ENCODE peak calls at places on chromosome 13, in four cellular contexts. K is K562, I is GM12878, N is HepG2. G is an unnamed sample.

GRCh38 chr13:61466280-61466679 is 50.6 kb upstream of the PCDH20 start:
- DNase-seq in K (no peak), I (no peak), N (peak), G (no peak)

GRCh38 chr13:40777166-40777956 is 6.4 kb upstream of the MRPS31 start:
- DNase-seq in K (peak), I (no peak), N (peak), G (peak)

GRCh38 chr13:114035583-114036501 is 62.0 kb upstream of the C13orf46 start:
- DNase-seq in K (no peak), I (no peak), N (no peak), G (no peak)

GRCh38 chr13:43830481-43830873 is 43.7 kb upstream of the ENOX1 start:
- DNase-seq in K (no peak), I (no peak), N (no peak), G (no peak)

GRCh38 chr13:36430247-36431203 is 1.8 kb upstream of the CCNA1 start:
- DNase-seq in K (no peak), I (no peak), N (no peak), G (no peak)

GRCh38 chr13:45178349-45179142 is 22.3 kb downstream of the KCTD4 start:
- DNase-seq in K (no peak), I (no peak), N (peak), G (peak)

GRCh38 chr13:31476266-31476665 is 263.1 kb upstream of the RXFP2 start:
- DNase-seq in K (no peak), I (no peak), N (no peak), G (no peak)

GRCh38 chr13:110010433-110011135 is 224.2 kb upstream of the IRS2 start:
- DNase-seq in K (no peak), I (no peak), N (no peak), G (no peak)

GRCh38 chr13:45681101-45681500 is 21.0 kb upstream of the CBY2 start:
- DNase-seq in K (no peak), I (no peak), N (no peak), G (no peak)

GRCh38 chr13:52195052-52195837 is 35.8 kb upstream of the NEK3 start:
- DNase-seq in K (no peak), I (no peak), N (no peak), G (no peak)

GRCh38 chr13:44058586-44059238 is 179.0 kb downstream of the LACC1 start:
- DNase-seq in K (no peak), I (no peak), N (no peak), G (no peak)

GRCh38 chr13:113506871-113507388 is 16.4 kb upstream of the DCUN1D2 start:
- DNase-seq in K (no peak), I (no peak), N (no peak), G (no peak)

GRCh38 chr13:35804901-35805300 is 326.3 kb downstream of the DCLK1 start:
- DNase-seq in K (no peak), I (no peak), N (no peak), G (no peak)

GRCh38 chr13:79541426-79542049 is 60.6 kb downstream of the NDFIP2 start:
- DNase-seq in K (peak), I (peak), N (peak), G (peak)

GRCh38 chr13:72229067-72229466 is 362.1 kb upstream of the DACH1 start:
- DNase-seq in K (no peak), I (no peak), N (no peak), G (no peak)

DNA sequence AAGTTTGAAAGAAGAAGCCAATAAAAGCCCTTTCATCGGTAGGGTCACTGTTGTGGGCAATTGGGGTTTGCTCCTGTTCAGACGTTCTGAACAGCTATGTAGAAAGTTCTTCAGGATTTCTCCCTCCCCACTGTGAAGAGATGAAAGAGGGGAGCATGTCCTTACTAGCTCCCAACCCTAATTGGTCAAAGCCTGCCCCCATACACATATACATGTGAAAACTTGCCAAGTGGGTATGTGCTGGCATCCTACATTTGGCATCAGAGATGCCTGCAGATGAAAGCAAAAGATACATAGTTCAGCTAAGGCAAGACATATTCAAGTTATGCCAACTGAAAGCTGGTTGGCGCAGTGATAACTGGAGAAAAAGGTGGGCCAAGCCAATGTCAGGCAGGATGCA is 363.1 kb upstream of the DACH1 start:
- DNase-seq in K (no peak), I (no peak), N (no peak), G (no peak)
- TF ChIP-seq TARDBP in K (no peak), I (no peak), N (no peak), G (no peak)

DNA sequence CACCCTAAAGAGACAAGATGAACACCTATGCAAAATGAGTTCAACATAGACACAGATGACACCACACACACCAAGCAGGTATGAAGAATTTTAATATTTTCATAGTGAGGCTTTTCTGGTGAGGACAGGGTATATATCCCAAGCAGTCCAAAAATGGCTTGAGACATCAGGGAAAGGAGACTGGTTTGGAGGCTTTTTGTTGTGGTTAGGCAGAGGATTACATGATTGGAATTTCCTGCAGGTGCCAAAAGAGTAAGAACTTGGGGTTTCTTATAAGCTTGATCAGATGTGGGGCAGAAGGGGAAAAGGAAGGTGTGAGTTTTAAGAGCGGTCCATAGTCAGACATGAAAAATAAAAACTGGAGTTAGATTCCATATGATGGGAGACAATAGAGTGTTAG is 420.8 kb upstream of the SLITRK1 start:
- DNase-seq in K (no peak), I (no peak), N (no peak), G (no peak)
- TF ChIP-seq BHLHE40 in K (no peak), I (no peak), N (no peak), G (no peak)

DNA sequence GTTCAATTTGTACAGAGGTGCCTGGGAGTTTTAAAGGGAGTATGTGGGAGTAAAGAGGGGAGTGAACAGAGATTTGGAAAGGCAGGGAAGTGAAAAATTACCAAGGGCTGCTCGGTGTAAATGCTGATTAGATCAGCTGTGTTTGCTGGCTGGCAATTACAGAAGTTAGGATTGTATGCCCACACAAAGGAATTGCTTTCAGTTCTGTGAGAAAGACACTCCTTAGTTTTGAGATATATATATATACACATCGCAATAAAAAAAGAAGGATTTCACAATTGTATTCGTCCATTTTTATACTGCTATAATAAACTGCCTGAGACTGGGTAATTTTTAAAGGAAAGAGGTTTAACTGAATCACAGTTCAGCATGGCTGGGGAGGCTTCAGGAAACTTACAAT is 196.3 kb downstream of the SLITRK5 start:
- DNase-seq in K (no peak), I (no peak), N (no peak), G (no peak)
- TF ChIP-seq TARDBP in K (no peak), I (no peak), N (no peak), G (no peak)

GRCh38 chr13:99805361-99805760 is 166.2 kb downstream of the ZIC5 start:
- DNase-seq in K (no peak), I (no peak), N (no peak), G (peak)
- TF ChIP-seq BHLHE40 in K (no peak), I (no peak), N (no peak), G (no peak)

GRCh38 chr13:66347718-66348117 is 882.4 kb downstream of the PCDH9 start:
- DNase-seq in K (no peak), I (no peak), N (no peak), G (no peak)
- TF ChIP-seq TARDBP in K (no peak), I (no peak), N (no peak), G (no peak)

DNA sequence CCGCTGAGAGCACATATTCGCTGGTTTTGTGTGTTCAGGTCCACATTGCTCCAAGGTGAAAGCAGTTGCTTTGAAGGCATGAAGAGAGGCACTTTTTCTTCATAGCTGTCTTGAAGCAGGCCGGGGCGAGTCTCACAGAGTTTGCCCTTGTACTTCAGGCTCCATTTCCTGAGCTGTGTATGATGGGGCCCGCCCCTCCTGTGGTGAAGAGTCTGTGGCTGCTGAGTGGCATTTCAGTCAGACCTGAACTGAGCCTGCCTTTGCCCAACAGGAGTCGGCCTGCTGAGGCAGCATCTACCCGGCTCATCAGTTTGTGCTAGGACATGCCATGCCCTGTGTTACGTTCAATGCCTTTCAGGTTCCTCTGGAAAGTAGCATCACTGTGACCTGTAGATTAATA is 44.4 kb upstream of the C1QTNF9 start:
- DNase-seq in K (no peak), I (no peak), N (no peak), G (no peak)
- TF ChIP-seq BHLHE40 in K (no peak), I (no peak), N (no peak), G (no peak)

GRCh38 chr13:85492283-85492682 is 306.9 kb downstream of the SLITRK6 start:
- DNase-seq in K (no peak), I (no peak), N (no peak), G (no peak)

GRCh38 chr13:85500716-85501256 is 298.4 kb downstream of the SLITRK6 start:
- DNase-seq in K (no peak), I (no peak), N (no peak), G (no peak)

GRCh38 chr13:85501616-85502015 is 297.6 kb downstream of the SLITRK6 start:
- DNase-seq in K (no peak), I (no peak), N (no peak), G (no peak)

GRCh38 chr13:85498774-85499173 is 300.4 kb downstream of the SLITRK6 start:
- DNase-seq in K (no peak), I (no peak), N (no peak), G (no peak)

GRCh38 chr13:85497652-85498051 is 301.6 kb downstream of the SLITRK6 start:
- DNase-seq in K (no peak), I (no peak), N (no peak), G (no peak)
- TF ChIP-seq TARDBP in K (no peak), I (no peak), N (no peak), G (no peak)

DNA sequence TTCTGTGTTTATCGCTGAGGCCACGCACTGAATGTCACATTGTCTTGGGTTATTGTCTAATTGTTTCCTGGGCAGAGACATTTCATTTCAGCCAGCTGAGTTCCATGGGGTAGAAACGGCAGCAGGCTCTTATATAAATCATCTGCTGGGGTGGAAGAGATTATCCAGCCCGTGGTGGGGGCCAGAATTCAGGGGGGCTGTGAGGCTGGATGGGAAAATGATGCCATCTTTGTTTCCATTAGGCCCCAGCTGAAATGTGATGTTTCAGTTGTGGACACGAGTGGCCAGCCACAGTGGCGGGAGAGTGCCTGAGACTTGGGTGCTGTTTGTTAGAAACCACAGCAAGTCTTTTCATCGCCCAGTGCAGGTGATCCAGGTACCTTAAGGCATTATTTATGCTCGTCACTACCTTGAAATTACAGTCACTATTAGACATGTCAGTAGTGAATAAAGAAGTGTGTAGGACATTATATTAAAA is 82.6 kb upstream of the TM9SF2 start:
- DNase-seq in K (no peak), I (no peak), N (no peak), G (no peak)
- TF ChIP-seq BHLHE40 in K (no peak), I (no peak), N (no peak), G (no peak)

DNA sequence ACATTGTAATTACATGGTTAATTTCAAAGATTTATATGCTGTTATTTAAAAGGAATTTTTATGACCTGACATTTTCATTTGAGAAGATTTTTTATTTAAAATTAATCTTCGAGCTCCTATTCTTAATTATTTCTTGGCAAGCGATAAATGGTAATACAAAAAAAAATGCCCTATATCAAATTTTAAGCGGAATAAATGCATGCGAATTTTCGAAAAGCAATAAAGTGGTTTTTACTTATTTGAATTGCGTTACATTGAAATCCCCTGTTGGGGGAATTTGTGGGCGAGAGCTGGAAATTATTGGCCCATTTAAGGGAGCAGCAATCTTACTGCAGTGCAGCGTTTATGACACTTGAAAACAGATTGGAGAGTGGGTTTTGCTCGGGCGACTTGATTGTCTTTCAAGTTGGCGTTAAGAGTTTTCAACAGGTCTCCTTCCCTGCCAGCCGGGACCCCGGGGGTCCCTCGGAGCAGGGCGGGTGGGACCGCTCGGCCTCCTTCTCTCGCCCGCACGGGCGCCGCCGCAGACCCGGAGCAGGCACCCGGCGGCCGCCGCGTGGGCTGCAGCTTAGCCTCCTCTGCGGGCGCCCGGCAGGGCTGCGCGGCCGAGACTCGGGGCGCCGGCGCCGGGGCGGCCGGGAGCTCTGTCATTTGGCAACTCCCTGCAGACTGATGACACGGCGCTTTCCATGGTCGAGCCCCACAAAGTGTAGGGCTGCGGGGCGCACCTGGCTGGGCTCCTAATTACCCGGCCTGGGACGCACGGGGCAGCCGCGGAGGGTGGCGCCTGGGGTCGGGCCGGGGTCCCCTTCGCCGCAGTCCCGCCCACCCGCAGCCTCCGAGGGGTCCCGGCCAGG is 255.1 kb upstream of the SOX21 start:
- DNase-seq in K (no peak), I (no peak), N (no peak), G (peak)
- TF ChIP-seq TARDBP in K (no peak), I (no peak), N (no peak), G (no peak)

DNA sequence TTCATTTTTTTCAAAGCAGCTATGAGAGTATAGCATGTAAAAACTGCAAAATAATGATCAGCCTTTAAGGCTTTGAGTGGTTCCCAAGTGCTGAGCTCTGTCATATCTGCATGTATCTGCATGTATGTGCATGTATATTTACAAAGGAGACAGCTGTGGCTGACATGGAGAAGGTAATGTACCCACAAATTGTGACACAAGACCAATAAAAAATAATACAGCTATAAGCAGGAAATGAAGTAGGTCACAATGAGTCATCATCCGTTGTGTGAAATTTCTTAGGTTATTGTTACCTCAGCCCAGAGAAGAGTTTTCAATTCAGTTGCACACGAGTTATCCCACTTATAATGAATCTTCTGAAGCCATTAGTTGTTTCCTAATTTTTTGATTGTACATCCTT is 60.9 kb upstream of the MED4 start:
- DNase-seq in K (no peak), I (peak), N (no peak), G (no peak)
- TF ChIP-seq BHLHE40 in K (no peak), I (no peak), N (no peak), G (no peak)